ENCODE peak calls at places on chromosomes 7 and 10, in nine cellular contexts. One of them, this sample, is unnamed.

GRCh38 chr10:108052981-108053380 is 888.5 kb upstream of the SORCS1 start:
- DNase-seq in NCI-H774: no peak
- DNase-seq in nucleus accumbens: no peak
- DNase-seq in mammary epithelial cell: peak
- DNase-seq in dermis microvascular lymphatic vessel endothelial cell: peak
- DNase-seq in memory B cell: no peak
- DNase-seq in SW480: no peak
- DNase-seq in Kasumi-1: no peak
- DNase-seq in H54: no peak
- DNase-seq in this sample: no peak

GRCh38 chr10:59362184-59362966 is at the start of gene FAM13C:
- DNase-seq in SW480: peak
- DNase-seq in Kasumi-1: no peak
- DNase-seq in memory B cell: no peak
- DNase-seq in nucleus accumbens: peak
- DNase-seq in H54: peak
- DNase-seq in NCI-H774: peak
- DNase-seq in dermis microvascular lymphatic vessel endothelial cell: peak
- DNase-seq in mammary epithelial cell: peak
- DNase-seq in this sample: no peak

GRCh38 chr7:105006367-105007139 is 7.5 kb upstream of the KMT2E start:
- DNase-seq in mammary epithelial cell: peak
- DNase-seq in H54: no peak
- DNase-seq in NCI-H774: no peak
- DNase-seq in SW480: peak
- DNase-seq in dermis microvascular lymphatic vessel endothelial cell: no peak
- DNase-seq in nucleus accumbens: no peak
- DNase-seq in memory B cell: no peak
- DNase-seq in Kasumi-1: no peak
- DNase-seq in this sample: no peak

GRCh38 chr7:101814996-101815825 is 2.2 kb upstream of the CUX1 start:
- DNase-seq in NCI-H774: peak
- DNase-seq in mammary epithelial cell: peak
- DNase-seq in SW480: peak
- DNase-seq in memory B cell: peak
- DNase-seq in Kasumi-1: peak
- DNase-seq in nucleus accumbens: peak
- DNase-seq in dermis microvascular lymphatic vessel endothelial cell: peak
- DNase-seq in H54: peak
- DNase-seq in this sample: peak

GRCh38 chr7:96697822-96698221 is 11.8 kb downstream of the SEM1 start:
- DNase-seq in NCI-H774: no peak
- DNase-seq in Kasumi-1: no peak
- DNase-seq in nucleus accumbens: no peak
- DNase-seq in SW480: no peak
- DNase-seq in memory B cell: no peak
- DNase-seq in dermis microvascular lymphatic vessel endothelial cell: peak
- DNase-seq in H54: no peak
- DNase-seq in mammary epithelial cell: no peak
- DNase-seq in this sample: no peak

GRCh38 chr7:111855161-111855841 is 293.0 kb upstream of the IMMP2L start:
- DNase-seq in memory B cell: no peak
- DNase-seq in mammary epithelial cell: peak
- DNase-seq in NCI-H774: no peak
- DNase-seq in SW480: peak
- DNase-seq in dermis microvascular lymphatic vessel endothelial cell: peak
- DNase-seq in Kasumi-1: peak
- DNase-seq in H54: peak
- DNase-seq in nucleus accumbens: no peak
- DNase-seq in this sample: peak

GRCh38 chr10:121080324-121080807 is 229.2 kb downstream of the WDR11 start:
- DNase-seq in NCI-H774: no peak
- DNase-seq in H54: no peak
- DNase-seq in nucleus accumbens: no peak
- DNase-seq in memory B cell: no peak
- DNase-seq in Kasumi-1: no peak
- DNase-seq in dermis microvascular lymphatic vessel endothelial cell: no peak
- DNase-seq in mammary epithelial cell: no peak
- DNase-seq in SW480: no peak
- DNase-seq in this sample: no peak

GRCh38 chr10:60387531-60387930 is 2.1 kb downstream of the ANK3 start:
- DNase-seq in memory B cell: no peak
- DNase-seq in Kasumi-1: no peak
- DNase-seq in H54: no peak
- DNase-seq in dermis microvascular lymphatic vessel endothelial cell: no peak
- DNase-seq in NCI-H774: peak
- DNase-seq in nucleus accumbens: no peak
- DNase-seq in SW480: no peak
- DNase-seq in mammary epithelial cell: no peak
- DNase-seq in this sample: no peak

GRCh38 chr10:45091968-45092367 is 91.2 kb downstream of the ZNF22 start:
- DNase-seq in NCI-H774: no peak
- DNase-seq in Kasumi-1: no peak
- DNase-seq in H54: no peak
- DNase-seq in SW480: no peak
- DNase-seq in nucleus accumbens: no peak
- DNase-seq in mammary epithelial cell: no peak
- DNase-seq in memory B cell: no peak
- DNase-seq in dermis microvascular lymphatic vessel endothelial cell: no peak
- DNase-seq in this sample: no peak

GRCh38 chr10:94125856-94126255 is 132.1 kb downstream of the PLCE1 start:
- DNase-seq in mammary epithelial cell: no peak
- DNase-seq in dermis microvascular lymphatic vessel endothelial cell: no peak
- DNase-seq in Kasumi-1: no peak
- DNase-seq in nucleus accumbens: no peak
- DNase-seq in NCI-H774: no peak
- DNase-seq in H54: no peak
- DNase-seq in SW480: no peak
- DNase-seq in memory B cell: no peak
- DNase-seq in this sample: no peak